ENCODE peak calls at places on chromosomes 13 and 19, in eight cellular contexts. One of them, this sample, is unnamed.

GRCh38 chr19:22882797-22883196 is 50.7 kb downstream of the ZNF723 start:
- DNase-seq in omental fat pad: no peak
- DNase-seq in nephron progenitor cell: no peak
- DNase-seq in heart left ventricle: no peak
- DNase-seq in heart right ventricle: no peak
- DNase-seq in BJ: no peak
- DNase-seq in stomach: no peak
- DNase-seq in progenitor cell of endocrine pancreas: no peak
- DNase-seq in this sample: no peak

GRCh38 chr13:98481511-98481951 is 95.4 kb downstream of the STK24 start:
- DNase-seq in omental fat pad: no peak
- DNase-seq in nephron progenitor cell: no peak
- DNase-seq in heart left ventricle: no peak
- DNase-seq in heart right ventricle: no peak
- DNase-seq in BJ: no peak
- DNase-seq in stomach: no peak
- DNase-seq in progenitor cell of endocrine pancreas: no peak
- DNase-seq in this sample: no peak

GRCh38 chr13:99991013-99991805 is 9.6 kb downstream of the ZIC2 start:
- DNase-seq in omental fat pad: no peak
- DNase-seq in nephron progenitor cell: peak
- DNase-seq in heart left ventricle: no peak
- DNase-seq in heart right ventricle: no peak
- DNase-seq in BJ: no peak
- DNase-seq in stomach: no peak
- DNase-seq in progenitor cell of endocrine pancreas: no peak
- DNase-seq in this sample: no peak

GRCh38 chr13:28553971-28554370 is 59.0 kb upstream of the FLT1 start:
- DNase-seq in omental fat pad: no peak
- DNase-seq in nephron progenitor cell: no peak
- DNase-seq in heart left ventricle: no peak
- DNase-seq in heart right ventricle: no peak
- DNase-seq in BJ: no peak
- DNase-seq in stomach: no peak
- DNase-seq in progenitor cell of endocrine pancreas: no peak
- DNase-seq in this sample: no peak

GRCh38 chr13:112615391-112615790 is 27.4 kb upstream of the TUBGCP3 start:
- DNase-seq in omental fat pad: no peak
- DNase-seq in nephron progenitor cell: no peak
- DNase-seq in heart left ventricle: no peak
- DNase-seq in heart right ventricle: no peak
- DNase-seq in BJ: no peak
- DNase-seq in stomach: no peak
- DNase-seq in progenitor cell of endocrine pancreas: no peak
- DNase-seq in this sample: no peak

GRCh38 chr13:91242652-91243051 is 104.8 kb upstream of the MIR17HG start:
- DNase-seq in omental fat pad: no peak
- DNase-seq in nephron progenitor cell: no peak
- DNase-seq in heart left ventricle: no peak
- DNase-seq in heart right ventricle: no peak
- DNase-seq in BJ: no peak
- DNase-seq in stomach: no peak
- DNase-seq in progenitor cell of endocrine pancreas: no peak
- DNase-seq in this sample: no peak

GRCh38 chr13:92574499-92574898 is 652.1 kb upstream of the GPC6 start:
- DNase-seq in omental fat pad: no peak
- DNase-seq in nephron progenitor cell: no peak
- DNase-seq in heart left ventricle: no peak
- DNase-seq in heart right ventricle: no peak
- DNase-seq in BJ: no peak
- DNase-seq in stomach: no peak
- DNase-seq in progenitor cell of endocrine pancreas: no peak
- DNase-seq in this sample: no peak

GRCh38 chr19:22545751-22546150 is 88.4 kb upstream of the ZNF492 start:
- DNase-seq in omental fat pad: peak
- DNase-seq in nephron progenitor cell: peak
- DNase-seq in heart left ventricle: no peak
- DNase-seq in heart right ventricle: peak
- DNase-seq in BJ: no peak
- DNase-seq in stomach: no peak
- DNase-seq in progenitor cell of endocrine pancreas: no peak
- DNase-seq in this sample: no peak

GRCh38 chr19:10043286-10043927 is 30.1 kb downstream of the RDH8 start:
- DNase-seq in omental fat pad: no peak
- DNase-seq in nephron progenitor cell: no peak
- DNase-seq in heart left ventricle: no peak
- DNase-seq in heart right ventricle: no peak
- DNase-seq in BJ: no peak
- DNase-seq in stomach: no peak
- DNase-seq in progenitor cell of endocrine pancreas: no peak
- DNase-seq in this sample: no peak

GRCh38 chr19:18464646-18465045 is 26.7 kb upstream of the ISYNA1 start:
- DNase-seq in omental fat pad: no peak
- DNase-seq in nephron progenitor cell: no peak
- DNase-seq in heart left ventricle: no peak
- DNase-seq in heart right ventricle: peak
- DNase-seq in BJ: no peak
- DNase-seq in stomach: peak
- DNase-seq in progenitor cell of endocrine pancreas: no peak
- DNase-seq in this sample: no peak

GRCh38 chr13:24005711-24006281 is 108.5 kb upstream of the C1QTNF9B start:
- DNase-seq in omental fat pad: no peak
- DNase-seq in nephron progenitor cell: no peak
- DNase-seq in heart left ventricle: no peak
- DNase-seq in heart right ventricle: no peak
- DNase-seq in BJ: no peak
- DNase-seq in stomach: no peak
- DNase-seq in progenitor cell of endocrine pancreas: no peak
- DNase-seq in this sample: no peak

GRCh38 chr19:29542776-29543175 is 17.0 kb downstream of the VSTM2B start:
- DNase-seq in omental fat pad: no peak
- DNase-seq in nephron progenitor cell: no peak
- DNase-seq in heart left ventricle: no peak
- DNase-seq in heart right ventricle: no peak
- DNase-seq in BJ: no peak
- DNase-seq in stomach: no peak
- DNase-seq in progenitor cell of endocrine pancreas: no peak
- DNase-seq in this sample: peak

GRCh38 chr19:18460900-18461299 is 23.0 kb upstream of the ISYNA1 start:
- DNase-seq in omental fat pad: no peak
- DNase-seq in nephron progenitor cell: no peak
- DNase-seq in heart left ventricle: no peak
- DNase-seq in heart right ventricle: no peak
- DNase-seq in BJ: no peak
- DNase-seq in stomach: no peak
- DNase-seq in progenitor cell of endocrine pancreas: no peak
- DNase-seq in this sample: no peak

GRCh38 chr13:89375839-89376238 is 1704.7 kb downstream of the SLITRK5 start:
- DNase-seq in omental fat pad: no peak
- DNase-seq in nephron progenitor cell: no peak
- DNase-seq in heart left ventricle: no peak
- DNase-seq in heart right ventricle: no peak
- DNase-seq in BJ: no peak
- DNase-seq in stomach: no peak
- DNase-seq in progenitor cell of endocrine pancreas: no peak
- DNase-seq in this sample: no peak

DNA sequence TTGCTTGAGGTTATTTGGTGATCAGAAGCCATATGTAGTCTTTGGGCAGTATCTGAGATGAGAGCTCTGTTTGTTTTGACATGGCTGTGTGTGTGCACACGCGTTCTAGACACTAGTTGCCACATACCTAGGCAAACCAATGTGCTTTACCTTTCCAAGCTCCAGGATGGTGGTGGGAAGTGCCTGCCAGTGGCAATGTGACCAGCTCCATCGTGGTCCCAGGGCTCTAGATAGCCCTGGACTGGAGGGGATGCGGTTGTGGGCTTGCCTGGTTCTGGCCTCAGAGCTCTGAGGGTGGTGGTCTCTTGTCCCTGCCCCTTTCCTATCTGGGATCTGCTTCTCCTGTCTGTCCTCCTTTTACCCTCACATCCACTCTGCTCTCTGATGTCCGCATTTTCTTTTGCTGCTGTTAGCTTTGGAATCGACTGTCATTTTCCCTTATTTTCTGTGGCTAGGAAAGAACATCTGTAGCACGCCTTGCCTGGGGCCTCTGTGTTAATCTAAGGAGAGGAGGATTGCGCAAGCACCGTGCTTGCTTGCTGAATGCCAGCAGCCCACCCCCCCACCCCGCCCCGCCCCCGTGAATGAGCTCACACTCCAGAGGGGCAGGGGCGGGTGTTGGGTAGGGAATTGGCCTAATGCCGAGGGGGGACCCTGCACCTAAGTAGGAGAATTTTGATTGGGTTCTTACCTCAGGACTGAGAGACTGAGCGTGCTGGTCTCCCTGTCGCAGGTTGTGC is 89.5 kb downstream of the ARHGEF7 start:
- DNase-seq in omental fat pad: no peak
- DNase-seq in nephron progenitor cell: peak
- DNase-seq in heart left ventricle: no peak
- DNase-seq in heart right ventricle: peak
- DNase-seq in BJ: no peak
- DNase-seq in stomach: no peak
- DNase-seq in progenitor cell of endocrine pancreas: no peak
- DNase-seq in this sample: no peak
- TF ChIP-seq CTCF in omental fat pad: no peak
- TF ChIP-seq CTCF in nephron progenitor cell: no peak
- TF ChIP-seq CTCF in heart left ventricle: no peak
- TF ChIP-seq CTCF in heart right ventricle: no peak
- TF ChIP-seq CTCF in BJ: no peak
- TF ChIP-seq CTCF in stomach: no peak
- TF ChIP-seq CTCF in progenitor cell of endocrine pancreas: no peak
- TF ChIP-seq CTCF in this sample: no peak

DNA sequence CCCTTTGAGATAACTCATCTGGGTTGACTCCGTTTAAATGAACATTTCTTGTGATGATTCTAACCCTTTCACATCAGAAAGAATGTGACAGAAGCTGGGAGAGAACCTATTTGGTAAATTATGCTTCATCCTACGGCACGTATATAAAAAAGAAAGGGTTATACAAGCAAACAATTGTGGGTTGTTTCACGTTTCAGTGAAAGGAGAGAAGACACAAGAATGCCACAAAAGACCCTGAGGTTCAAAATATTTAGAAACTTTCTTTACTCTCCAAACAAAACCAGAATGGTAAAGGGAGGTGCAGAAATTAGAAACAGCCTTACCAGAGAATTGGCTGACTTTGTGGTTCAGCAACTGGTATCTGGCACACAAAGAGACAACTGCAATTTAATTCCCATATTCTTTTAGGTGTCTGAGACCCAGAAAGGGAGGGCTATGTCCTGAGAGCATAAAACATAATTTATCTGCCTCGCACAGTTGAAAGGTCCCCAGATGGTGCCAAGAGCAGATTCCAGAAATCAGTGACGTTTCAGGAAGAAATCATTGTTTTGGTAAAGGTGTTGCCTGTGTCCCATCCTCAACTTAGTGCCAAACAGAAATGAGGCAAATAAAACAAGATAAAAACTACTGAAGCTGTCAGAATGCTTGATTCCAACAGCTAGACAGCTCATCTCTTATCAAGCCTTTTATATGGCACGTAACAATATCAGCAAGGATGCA is 361.4 kb downstream of the EFNB2 start:
- DNase-seq in omental fat pad: no peak
- DNase-seq in nephron progenitor cell: no peak
- DNase-seq in heart left ventricle: no peak
- DNase-seq in heart right ventricle: no peak
- DNase-seq in BJ: no peak
- DNase-seq in stomach: no peak
- DNase-seq in progenitor cell of endocrine pancreas: no peak
- DNase-seq in this sample: no peak
- TF ChIP-seq CTCF in omental fat pad: no peak
- TF ChIP-seq CTCF in nephron progenitor cell: no peak
- TF ChIP-seq CTCF in heart left ventricle: no peak
- TF ChIP-seq CTCF in heart right ventricle: no peak
- TF ChIP-seq CTCF in BJ: no peak
- TF ChIP-seq CTCF in stomach: no peak
- TF ChIP-seq CTCF in progenitor cell of endocrine pancreas: no peak
- TF ChIP-seq CTCF in this sample: no peak

GRCh38 chr13:71879129-71879535 is 12.1 kb upstream of the DACH1 start:
- DNase-seq in omental fat pad: no peak
- DNase-seq in nephron progenitor cell: peak
- DNase-seq in heart left ventricle: no peak
- DNase-seq in heart right ventricle: no peak
- DNase-seq in BJ: no peak
- DNase-seq in stomach: no peak
- DNase-seq in progenitor cell of endocrine pancreas: no peak
- DNase-seq in this sample: no peak
- TF ChIP-seq CTCF in omental fat pad: no peak
- TF ChIP-seq CTCF in nephron progenitor cell: peak
- TF ChIP-seq CTCF in heart left ventricle: peak
- TF ChIP-seq CTCF in heart right ventricle: peak
- TF ChIP-seq CTCF in BJ: peak
- TF ChIP-seq CTCF in stomach: no peak
- TF ChIP-seq CTCF in progenitor cell of endocrine pancreas: peak
- TF ChIP-seq CTCF in this sample: peak

GRCh38 chr19:3304871-3305423 is 61.4 kb upstream of the NFIC start:
- DNase-seq in omental fat pad: peak
- DNase-seq in nephron progenitor cell: peak
- DNase-seq in heart left ventricle: peak
- DNase-seq in heart right ventricle: peak
- DNase-seq in BJ: no peak
- DNase-seq in stomach: peak
- DNase-seq in progenitor cell of endocrine pancreas: peak
- DNase-seq in this sample: no peak

GRCh38 chr19:3298853-3299449 is 67.4 kb upstream of the NFIC start:
- DNase-seq in omental fat pad: no peak
- DNase-seq in nephron progenitor cell: no peak
- DNase-seq in heart left ventricle: no peak
- DNase-seq in heart right ventricle: no peak
- DNase-seq in BJ: no peak
- DNase-seq in stomach: no peak
- DNase-seq in progenitor cell of endocrine pancreas: no peak
- DNase-seq in this sample: no peak

GRCh38 chr19:3302755-3303154 is 63.6 kb upstream of the NFIC start:
- DNase-seq in omental fat pad: no peak
- DNase-seq in nephron progenitor cell: no peak
- DNase-seq in heart left ventricle: no peak
- DNase-seq in heart right ventricle: no peak
- DNase-seq in BJ: no peak
- DNase-seq in stomach: no peak
- DNase-seq in progenitor cell of endocrine pancreas: no peak
- DNase-seq in this sample: no peak
- TF ChIP-seq CTCF in omental fat pad: no peak
- TF ChIP-seq CTCF in nephron progenitor cell: no peak
- TF ChIP-seq CTCF in heart left ventricle: no peak
- TF ChIP-seq CTCF in heart right ventricle: no peak
- TF ChIP-seq CTCF in BJ: no peak
- TF ChIP-seq CTCF in stomach: no peak
- TF ChIP-seq CTCF in progenitor cell of endocrine pancreas: no peak
- TF ChIP-seq CTCF in this sample: peak

GRCh38 chr13:96967248-96967745 is 27.0 kb downstream of the OXGR1 start:
- DNase-seq in omental fat pad: no peak
- DNase-seq in nephron progenitor cell: no peak
- DNase-seq in heart left ventricle: no peak
- DNase-seq in heart right ventricle: no peak
- DNase-seq in BJ: no peak
- DNase-seq in stomach: no peak
- DNase-seq in progenitor cell of endocrine pancreas: no peak
- DNase-seq in this sample: no peak
- TF ChIP-seq CTCF in omental fat pad: no peak
- TF ChIP-seq CTCF in nephron progenitor cell: no peak
- TF ChIP-seq CTCF in heart left ventricle: no peak
- TF ChIP-seq CTCF in heart right ventricle: no peak
- TF ChIP-seq CTCF in BJ: no peak
- TF ChIP-seq CTCF in stomach: no peak
- TF ChIP-seq CTCF in progenitor cell of endocrine pancreas: no peak
- TF ChIP-seq CTCF in this sample: peak

This sample was measured in chondrocyte.